ENCODE peak calls at places on chromosomes 11 and 22, in five cellular contexts. H is cardiac fibroblast, R is OCI-LY7, E is body of pancreas, A is thoracic aorta. V is an unnamed sample.

GRCh38 chr11:33151411-33151810 is 9.9 kb downstream of the CSTF3 start:
- DNase-seq in R (no peak), H (no peak), A (no peak), E (no peak), V (no peak)

GRCh38 chr11:91869751-91870150 is 354.9 kb upstream of the FAT3 start:
- DNase-seq in E (no peak), R (no peak), H (no peak), A (no peak), V (no peak)

GRCh38 chr22:49760630-49761571 is 66.8 kb downstream of the BRD1 start:
- DNase-seq in E (no peak), R (peak), H (no peak), A (no peak), V (no peak)

GRCh38 chr11:88152381-88152780 is 22.9 kb downstream of the RAB38 start:
- DNase-seq in R (no peak), A (no peak), E (no peak), H (no peak), V (no peak)

GRCh38 chr11:65227879-65228278 is 33.9 kb upstream of the POLA2 start:
- DNase-seq in R (no peak), A (no peak), H (no peak), E (no peak), V (no peak)

GRCh38 chr11:118791015-118791960 is at the start of gene DDX6:
- DNase-seq in A (peak), R (peak), H (peak), E (peak), V (peak)

GRCh38 chr11:81967242-81967641 is 766.4 kb downstream of the FAM181B start:
- DNase-seq in H (peak), E (no peak), A (no peak), R (no peak), V (no peak)

GRCh38 chr11:68528630-68529029 is 68.1 kb downstream of the PPP6R3 start:
- DNase-seq in H (peak), R (peak), A (no peak), E (no peak), V (no peak)

GRCh38 chr22:49956914-49957825 is 3.4 kb upstream of the PIM3 start:
- DNase-seq in E (peak), A (no peak), H (no peak), R (no peak), V (no peak)

GRCh38 chr11:116473790-116474346 is 298.9 kb downstream of the BUD13 start:
- DNase-seq in E (no peak), R (no peak), H (no peak), A (no peak), V (no peak)

GRCh38 chr22:40285508-40285907 is 60.8 kb upstream of the ADSL start:
- DNase-seq in R (no peak), E (no peak), A (no peak), H (no peak), V (no peak)

GRCh38 chr11:68750197-68750987 is 928 bp downstream of the TESMIN start:
- DNase-seq in H (no peak), R (no peak), E (no peak), A (no peak), V (no peak)

GRCh38 chr11:12393691-12394090 is 16.3 kb downstream of the PARVA start:
- DNase-seq in A (no peak), R (no peak), E (no peak), H (no peak), V (no peak)

GRCh38 chr11:131661137-131661536 is 290.7 kb downstream of the NTM start:
- DNase-seq in R (no peak), A (no peak), E (no peak), H (no peak), V (peak)
- H3K4me3 ChIP-seq in R (no peak), A (no peak), E (no peak), H (no peak), V (no peak)

GRCh38 chr11:102717280-102717679 is 7.5 kb downstream of the MMP8 start:
- DNase-seq in H (no peak), E (no peak), R (no peak), A (no peak), V (no peak)
- TF ChIP-seq CTCF in H (no peak), E (no peak), R (no peak), A (no peak), V (no peak)

GRCh38 chr11:121058941-121059340 is 35.0 kb downstream of the TBCEL start:
- DNase-seq in E (no peak), A (no peak), R (no peak), H (no peak), V (no peak)
- H3K4me3 ChIP-seq in E (no peak), A (no peak), R (no peak), H (no peak), V (no peak)

DNA sequence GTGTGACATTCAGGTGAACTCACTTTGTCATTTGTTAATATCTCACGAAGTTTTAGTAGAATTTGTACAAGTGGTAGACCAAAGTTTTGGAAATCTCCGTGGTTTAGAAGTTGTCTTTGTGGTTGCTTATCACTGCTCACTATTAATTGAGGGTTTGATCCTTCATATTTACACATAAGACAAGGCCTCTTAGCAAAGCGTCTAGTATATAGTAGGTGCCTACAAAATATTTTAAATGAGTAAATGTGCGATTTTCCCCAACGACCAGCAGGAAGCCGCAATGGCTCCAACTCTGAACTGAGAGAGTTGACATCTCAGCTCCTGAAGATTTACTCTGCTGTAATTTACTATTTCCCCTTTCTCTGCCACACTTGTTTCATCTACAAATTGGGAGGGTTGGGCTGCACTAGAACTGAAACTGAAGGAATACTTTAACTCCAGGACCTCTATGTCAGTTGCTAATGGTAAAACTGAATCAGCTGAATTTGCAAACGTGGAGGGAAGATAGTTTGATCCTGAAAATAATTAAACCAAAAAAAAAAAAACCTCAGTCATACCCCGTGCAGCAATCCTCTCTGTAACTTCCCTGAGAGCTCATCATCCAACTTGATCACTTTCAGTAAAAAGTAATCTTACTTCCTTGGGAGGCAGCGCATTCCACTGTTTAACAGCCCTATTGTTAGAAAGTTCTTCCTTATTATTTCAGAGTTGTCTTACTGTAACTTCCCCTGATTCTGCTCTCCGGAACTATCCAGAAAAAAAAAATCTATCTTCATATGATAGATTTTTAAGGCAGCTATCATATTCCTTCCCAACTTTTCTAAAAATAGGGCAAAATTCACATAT is 1.3 kb upstream of the SBF2 start:
- DNase-seq in R (no peak), E (no peak), A (no peak), H (peak), V (no peak)
- TF ChIP-seq CTCF in R (no peak), E (no peak), A (no peak), H (no peak), V (no peak)

GRCh38 chr22:17199131-17199731 is 20.0 kb downstream of the ADA2 start:
- DNase-seq in R (no peak), A (no peak), E (no peak), H (peak), V (peak)
- H3K4me3 ChIP-seq in R (no peak), A (peak), E (no peak), H (peak), V (peak)

DNA sequence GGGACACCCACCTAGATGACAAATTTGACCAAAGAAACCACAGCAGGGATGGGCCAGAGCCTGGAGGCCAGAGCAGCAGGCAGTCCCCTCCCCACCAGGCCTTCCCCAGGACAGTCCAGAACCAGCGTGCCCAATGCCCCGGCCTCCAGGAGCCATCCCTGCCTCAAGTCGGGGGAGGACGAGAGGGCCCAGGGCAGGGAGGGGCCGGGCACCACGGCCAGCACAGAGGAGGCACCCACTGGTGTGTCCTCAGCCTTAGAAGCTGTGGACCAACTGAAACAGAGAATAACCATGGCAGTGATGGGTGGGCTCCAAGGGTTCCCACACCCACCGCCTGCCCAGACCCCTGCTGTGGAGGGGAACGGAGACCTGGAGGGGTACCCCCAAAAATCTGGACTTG is 28.3 kb upstream of the TCF20 start:
- DNase-seq in H (no peak), E (no peak), A (no peak), R (no peak), V (no peak)
- TF ChIP-seq CTCF in H (no peak), E (no peak), A (no peak), R (no peak), V (no peak)

GRCh38 chr11:93715797-93716396 is 25.4 kb downstream of the TAF1D start:
- DNase-seq in H (no peak), E (no peak), A (no peak), R (no peak), V (no peak)

GRCh38 chr11:93717501-93717900 is 23.8 kb downstream of the TAF1D start:
- DNase-seq in R (no peak), E (no peak), H (no peak), A (no peak), V (no peak)

GRCh38 chr11:93719310-93719709 is 22.0 kb downstream of the TAF1D start:
- DNase-seq in A (no peak), H (no peak), R (no peak), E (no peak), V (no peak)

GRCh38 chr11:93720522-93720921 is 20.8 kb downstream of the TAF1D start:
- DNase-seq in H (no peak), A (no peak), E (no peak), R (no peak), V (no peak)

GRCh38 chr11:93718057-93718563 is 23.2 kb downstream of the TAF1D start:
- DNase-seq in R (peak), E (no peak), H (no peak), A (no peak), V (no peak)
- H3K4me3 ChIP-seq in R (no peak), E (no peak), H (no peak), A (no peak), V (no peak)